ENCODE peak calls at places on chromosomes 12 and 14, in ten cellular contexts. One of them, this sample, is unnamed.
A peak's percentile ranks its signal among the peaks of the same experiment; 100 is the strongest.

GRCh38 chr14:102905116-102906108 is 17.1 kb upstream of the AMN start:
- DNase-seq in fibroblast of lung: no peak
- DNase-seq in GM12878: no peak
- DNase-seq in CD8-positive, alpha-beta T cell: no peak
- DNase-seq in naive thymus-derived CD4-positive, alpha-beta T cell: no peak
- DNase-seq in upper lobe of right lung: peak; percentile 48
- DNase-seq in body of pancreas: no peak
- DNase-seq in tibial artery: no peak
- DNase-seq in fibroblast of mammary gland: no peak
- DNase-seq in cardiac muscle cell: no peak
- DNase-seq in this sample: no peak

GRCh38 chr14:76168531-76168930 is 16.8 kb downstream of the GPATCH2L start:
- DNase-seq in fibroblast of lung: peak; percentile 10
- DNase-seq in GM12878: no peak
- DNase-seq in CD8-positive, alpha-beta T cell: no peak
- DNase-seq in naive thymus-derived CD4-positive, alpha-beta T cell: no peak
- DNase-seq in upper lobe of right lung: no peak
- DNase-seq in body of pancreas: no peak
- DNase-seq in tibial artery: no peak
- DNase-seq in fibroblast of mammary gland: peak; percentile 47
- DNase-seq in cardiac muscle cell: no peak
- DNase-seq in this sample: no peak

GRCh38 chr12:124405151-124405550 is 110.3 kb downstream of the RFLNA start:
- DNase-seq in fibroblast of lung: no peak
- DNase-seq in GM12878: no peak
- DNase-seq in CD8-positive, alpha-beta T cell: no peak
- DNase-seq in naive thymus-derived CD4-positive, alpha-beta T cell: no peak
- DNase-seq in upper lobe of right lung: no peak
- DNase-seq in body of pancreas: no peak
- DNase-seq in tibial artery: no peak
- DNase-seq in fibroblast of mammary gland: no peak
- DNase-seq in cardiac muscle cell: no peak
- DNase-seq in this sample: no peak

GRCh38 chr12:68617160-68617926 is 6.6 kb downstream of the RAP1B start:
- DNase-seq in fibroblast of lung: peak; percentile 78
- DNase-seq in GM12878: no peak
- DNase-seq in CD8-positive, alpha-beta T cell: no peak
- DNase-seq in naive thymus-derived CD4-positive, alpha-beta T cell: no peak
- DNase-seq in upper lobe of right lung: no peak
- DNase-seq in body of pancreas: no peak
- DNase-seq in tibial artery: no peak
- DNase-seq in fibroblast of mammary gland: peak; percentile 60
- DNase-seq in cardiac muscle cell: no peak
- DNase-seq in this sample: no peak

GRCh38 chr14:64955297-64955696 is 12.8 kb upstream of the GPX2 start:
- DNase-seq in fibroblast of lung: no peak
- DNase-seq in GM12878: no peak
- DNase-seq in CD8-positive, alpha-beta T cell: no peak
- DNase-seq in naive thymus-derived CD4-positive, alpha-beta T cell: no peak
- DNase-seq in upper lobe of right lung: peak; percentile 19
- DNase-seq in body of pancreas: peak; percentile 47
- DNase-seq in tibial artery: peak; percentile 60
- DNase-seq in fibroblast of mammary gland: no peak
- DNase-seq in cardiac muscle cell: no peak
- DNase-seq in this sample: no peak

GRCh38 chr12:4771960-4772566 is 51.9 kb downstream of the GALNT8 start:
- DNase-seq in fibroblast of lung: peak; percentile 11
- DNase-seq in GM12878: no peak
- DNase-seq in CD8-positive, alpha-beta T cell: no peak
- DNase-seq in naive thymus-derived CD4-positive, alpha-beta T cell: no peak
- DNase-seq in upper lobe of right lung: no peak
- DNase-seq in body of pancreas: no peak
- DNase-seq in tibial artery: no peak
- DNase-seq in fibroblast of mammary gland: no peak
- DNase-seq in cardiac muscle cell: no peak
- DNase-seq in this sample: no peak

GRCh38 chr14:102663031-102663430 is 70.6 kb downstream of the RCOR1 start:
- DNase-seq in fibroblast of lung: no peak
- DNase-seq in GM12878: no peak
- DNase-seq in CD8-positive, alpha-beta T cell: no peak
- DNase-seq in naive thymus-derived CD4-positive, alpha-beta T cell: no peak
- DNase-seq in upper lobe of right lung: no peak
- DNase-seq in body of pancreas: no peak
- DNase-seq in tibial artery: no peak
- DNase-seq in fibroblast of mammary gland: no peak
- DNase-seq in cardiac muscle cell: no peak
- DNase-seq in this sample: no peak

GRCh38 chr14:73239463-73240241 is 2.3 kb downstream of the PAPLN start:
- DNase-seq in fibroblast of lung: peak; percentile 71
- DNase-seq in GM12878: no peak
- DNase-seq in CD8-positive, alpha-beta T cell: no peak
- DNase-seq in naive thymus-derived CD4-positive, alpha-beta T cell: no peak
- DNase-seq in upper lobe of right lung: no peak
- DNase-seq in body of pancreas: peak; percentile 59
- DNase-seq in tibial artery: no peak
- DNase-seq in fibroblast of mammary gland: peak; percentile 68
- DNase-seq in cardiac muscle cell: peak; percentile 43
- DNase-seq in this sample: no peak

GRCh38 chr12:101703487-101703886 is 6.0 kb downstream of the CHPT1 start:
- DNase-seq in fibroblast of lung: no peak
- DNase-seq in GM12878: no peak
- DNase-seq in CD8-positive, alpha-beta T cell: no peak
- DNase-seq in naive thymus-derived CD4-positive, alpha-beta T cell: no peak
- DNase-seq in upper lobe of right lung: no peak
- DNase-seq in body of pancreas: no peak
- DNase-seq in tibial artery: no peak
- DNase-seq in fibroblast of mammary gland: no peak
- DNase-seq in cardiac muscle cell: no peak
- DNase-seq in this sample: no peak

GRCh38 chr12:67426067-67426466 is 156.9 kb downstream of the CAND1 start:
- DNase-seq in fibroblast of lung: peak; percentile 83
- DNase-seq in GM12878: no peak
- DNase-seq in CD8-positive, alpha-beta T cell: no peak
- DNase-seq in naive thymus-derived CD4-positive, alpha-beta T cell: no peak
- DNase-seq in upper lobe of right lung: no peak
- DNase-seq in body of pancreas: peak; percentile 54
- DNase-seq in tibial artery: no peak
- DNase-seq in fibroblast of mammary gland: peak; percentile 83
- DNase-seq in cardiac muscle cell: peak; percentile 68
- DNase-seq in this sample: no peak

GRCh38 chr14:99792551-99793212 is 531 bp upstream of the EML1 start:
- DNase-seq in fibroblast of lung: peak; percentile 29
- DNase-seq in GM12878: no peak
- DNase-seq in CD8-positive, alpha-beta T cell: no peak
- DNase-seq in naive thymus-derived CD4-positive, alpha-beta T cell: no peak
- DNase-seq in upper lobe of right lung: no peak
- DNase-seq in body of pancreas: peak; percentile 36
- DNase-seq in tibial artery: peak; percentile 74
- DNase-seq in fibroblast of mammary gland: peak; percentile 29
- DNase-seq in cardiac muscle cell: peak; percentile 13
- DNase-seq in this sample: peak; percentile 15

GRCh38 chr12:9721394-9722092 is 11.4 kb downstream of the CLECL1 start:
- DNase-seq in fibroblast of lung: peak; percentile 10
- DNase-seq in GM12878: peak; percentile 77
- DNase-seq in CD8-positive, alpha-beta T cell: no peak
- DNase-seq in naive thymus-derived CD4-positive, alpha-beta T cell: no peak
- DNase-seq in upper lobe of right lung: no peak
- DNase-seq in body of pancreas: no peak
- DNase-seq in tibial artery: no peak
- DNase-seq in fibroblast of mammary gland: peak; percentile 59
- DNase-seq in cardiac muscle cell: no peak
- DNase-seq in this sample: no peak
- H3K4me3 ChIP-seq in fibroblast of lung: no peak overlapping the region
- H3K4me3 ChIP-seq in GM12878: peak overlapping the region; percentile 3
- H3K4me3 ChIP-seq in CD8-positive, alpha-beta T cell: no peak overlapping the region
- H3K4me3 ChIP-seq in naive thymus-derived CD4-positive, alpha-beta T cell: no peak overlapping the region
- H3K4me3 ChIP-seq in upper lobe of right lung: no peak overlapping the region
- H3K4me3 ChIP-seq in body of pancreas: no peak overlapping the region
- H3K4me3 ChIP-seq in tibial artery: no peak overlapping the region
- H3K4me3 ChIP-seq in fibroblast of mammary gland: no peak overlapping the region
- H3K4me3 ChIP-seq in cardiac muscle cell: no peak overlapping the region
- H3K4me3 ChIP-seq in this sample: no peak overlapping the region

GRCh38 chr12:11746940-11747716 is 97.7 kb downstream of the ETV6 start:
- DNase-seq in fibroblast of lung: no peak
- DNase-seq in GM12878: no peak
- DNase-seq in CD8-positive, alpha-beta T cell: no peak
- DNase-seq in naive thymus-derived CD4-positive, alpha-beta T cell: no peak
- DNase-seq in upper lobe of right lung: no peak
- DNase-seq in body of pancreas: no peak
- DNase-seq in tibial artery: no peak
- DNase-seq in fibroblast of mammary gland: no peak
- DNase-seq in cardiac muscle cell: no peak
- DNase-seq in this sample: no peak

GRCh38 chr12:11743748-11744147 is 94.3 kb downstream of the ETV6 start:
- DNase-seq in fibroblast of lung: no peak
- DNase-seq in GM12878: no peak
- DNase-seq in CD8-positive, alpha-beta T cell: no peak
- DNase-seq in naive thymus-derived CD4-positive, alpha-beta T cell: no peak
- DNase-seq in upper lobe of right lung: no peak
- DNase-seq in body of pancreas: no peak
- DNase-seq in tibial artery: no peak
- DNase-seq in fibroblast of mammary gland: no peak
- DNase-seq in cardiac muscle cell: no peak
- DNase-seq in this sample: no peak

GRCh38 chr12:11745112-11745511 is 95.6 kb downstream of the ETV6 start:
- DNase-seq in fibroblast of lung: no peak
- DNase-seq in GM12878: no peak
- DNase-seq in CD8-positive, alpha-beta T cell: no peak
- DNase-seq in naive thymus-derived CD4-positive, alpha-beta T cell: no peak
- DNase-seq in upper lobe of right lung: no peak
- DNase-seq in body of pancreas: no peak
- DNase-seq in tibial artery: no peak
- DNase-seq in fibroblast of mammary gland: no peak
- DNase-seq in cardiac muscle cell: no peak
- DNase-seq in this sample: no peak

GRCh38 chr12:11747969-11748368 is 98.5 kb downstream of the ETV6 start:
- DNase-seq in fibroblast of lung: no peak
- DNase-seq in GM12878: no peak
- DNase-seq in CD8-positive, alpha-beta T cell: no peak
- DNase-seq in naive thymus-derived CD4-positive, alpha-beta T cell: no peak
- DNase-seq in upper lobe of right lung: no peak
- DNase-seq in body of pancreas: no peak
- DNase-seq in tibial artery: no peak
- DNase-seq in fibroblast of mammary gland: no peak
- DNase-seq in cardiac muscle cell: no peak
- DNase-seq in this sample: no peak

GRCh38 chr12:11746024-11746771 is 96.7 kb downstream of the ETV6 start:
- DNase-seq in fibroblast of lung: peak; percentile 82
- DNase-seq in GM12878: peak; percentile 93
- DNase-seq in CD8-positive, alpha-beta T cell: no peak
- DNase-seq in naive thymus-derived CD4-positive, alpha-beta T cell: no peak
- DNase-seq in upper lobe of right lung: no peak
- DNase-seq in body of pancreas: no peak
- DNase-seq in tibial artery: no peak
- DNase-seq in fibroblast of mammary gland: peak; percentile 40
- DNase-seq in cardiac muscle cell: no peak
- DNase-seq in this sample: no peak
- H3K4me3 ChIP-seq in fibroblast of lung: no peak overlapping the region
- H3K4me3 ChIP-seq in GM12878: peak overlapping the region; percentile 17
- H3K4me3 ChIP-seq in CD8-positive, alpha-beta T cell: no peak overlapping the region
- H3K4me3 ChIP-seq in naive thymus-derived CD4-positive, alpha-beta T cell: no peak overlapping the region
- H3K4me3 ChIP-seq in upper lobe of right lung: no peak overlapping the region
- H3K4me3 ChIP-seq in body of pancreas: no peak overlapping the region
- H3K4me3 ChIP-seq in tibial artery: no peak overlapping the region
- H3K4me3 ChIP-seq in fibroblast of mammary gland: no peak overlapping the region
- H3K4me3 ChIP-seq in cardiac muscle cell: no peak overlapping the region
- H3K4me3 ChIP-seq in this sample: no peak overlapping the region

GRCh38 chr12:72271741-72272661 is at the start of gene TRHDE:
- DNase-seq in fibroblast of lung: peak; percentile 79
- DNase-seq in GM12878: no peak
- DNase-seq in CD8-positive, alpha-beta T cell: no peak
- DNase-seq in naive thymus-derived CD4-positive, alpha-beta T cell: no peak
- DNase-seq in upper lobe of right lung: peak; percentile 79
- DNase-seq in body of pancreas: peak; percentile 79
- DNase-seq in tibial artery: peak; percentile 70
- DNase-seq in fibroblast of mammary gland: peak; percentile 12
- DNase-seq in cardiac muscle cell: peak; percentile 63
- DNase-seq in this sample: peak; percentile 3
- H3K4me3 ChIP-seq in fibroblast of lung: peak within 1 kb of the TSS; percentile 75
- H3K4me3 ChIP-seq in GM12878: no peak within 1 kb of the TSS
- H3K4me3 ChIP-seq in CD8-positive, alpha-beta T cell: no peak within 1 kb of the TSS
- H3K4me3 ChIP-seq in naive thymus-derived CD4-positive, alpha-beta T cell: no peak within 1 kb of the TSS
- H3K4me3 ChIP-seq in upper lobe of right lung: peak within 1 kb of the TSS; percentile 55
- H3K4me3 ChIP-seq in body of pancreas: peak within 1 kb of the TSS; percentile 55
- H3K4me3 ChIP-seq in tibial artery: peak within 1 kb of the TSS; percentile 54
- H3K4me3 ChIP-seq in fibroblast of mammary gland: peak within 1 kb of the TSS; percentile 44
- H3K4me3 ChIP-seq in cardiac muscle cell: peak within 1 kb of the TSS; percentile 44
- H3K4me3 ChIP-seq in this sample: no peak within 1 kb of the TSS

GRCh38 chr12:12356886-12357696 is at the start of gene BORCS5:
- DNase-seq in fibroblast of lung: peak; percentile 90
- DNase-seq in GM12878: peak; percentile 94
- DNase-seq in CD8-positive, alpha-beta T cell: peak; percentile 99
- DNase-seq in naive thymus-derived CD4-positive, alpha-beta T cell: peak; percentile 97
- DNase-seq in upper lobe of right lung: peak; percentile 99
- DNase-seq in body of pancreas: peak; percentile 99
- DNase-seq in tibial artery: peak; percentile 98
- DNase-seq in fibroblast of mammary gland: peak; percentile 86
- DNase-seq in cardiac muscle cell: peak; percentile 96
- DNase-seq in this sample: peak; percentile 100

GRCh38 chr12:12357697-12358476 is 1.0 kb downstream of the BORCS5 start:
- DNase-seq in fibroblast of lung: peak; percentile 44
- DNase-seq in GM12878: no peak
- DNase-seq in CD8-positive, alpha-beta T cell: no peak
- DNase-seq in naive thymus-derived CD4-positive, alpha-beta T cell: no peak
- DNase-seq in upper lobe of right lung: no peak
- DNase-seq in body of pancreas: no peak
- DNase-seq in tibial artery: no peak
- DNase-seq in fibroblast of mammary gland: peak; percentile 38
- DNase-seq in cardiac muscle cell: no peak
- DNase-seq in this sample: peak; percentile 15

GRCh38 chr12:12353807-12354206 is 3.1 kb upstream of the BORCS5 start:
- DNase-seq in fibroblast of lung: no peak
- DNase-seq in GM12878: no peak
- DNase-seq in CD8-positive, alpha-beta T cell: no peak
- DNase-seq in naive thymus-derived CD4-positive, alpha-beta T cell: no peak
- DNase-seq in upper lobe of right lung: no peak
- DNase-seq in body of pancreas: no peak
- DNase-seq in tibial artery: no peak
- DNase-seq in fibroblast of mammary gland: no peak
- DNase-seq in cardiac muscle cell: no peak
- DNase-seq in this sample: no peak

GRCh38 chr12:12356467-12356885 is 402 bp upstream of the BORCS5 start:
- DNase-seq in fibroblast of lung: no peak
- DNase-seq in GM12878: no peak
- DNase-seq in CD8-positive, alpha-beta T cell: no peak
- DNase-seq in naive thymus-derived CD4-positive, alpha-beta T cell: no peak
- DNase-seq in upper lobe of right lung: no peak
- DNase-seq in body of pancreas: no peak
- DNase-seq in tibial artery: no peak
- DNase-seq in fibroblast of mammary gland: no peak
- DNase-seq in cardiac muscle cell: no peak
- DNase-seq in this sample: no peak

DNA sequence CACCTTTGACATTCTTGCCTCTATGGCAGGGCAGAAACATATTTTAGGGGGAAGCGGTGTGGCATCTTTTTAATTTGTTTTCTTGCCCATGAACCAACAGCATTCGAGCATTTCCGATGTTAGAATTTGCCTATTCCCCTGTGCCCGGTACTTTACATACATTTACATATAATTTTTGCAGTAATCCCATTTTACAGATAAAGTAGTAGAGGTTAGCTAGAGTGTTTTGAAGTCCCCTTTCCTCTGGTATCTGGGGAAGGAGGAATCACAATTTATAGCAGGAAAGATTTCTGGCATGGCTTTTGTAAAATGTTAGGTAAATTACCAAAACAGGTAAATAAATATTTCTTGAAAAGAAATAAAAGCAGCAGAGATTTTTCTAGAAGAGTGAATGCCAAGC is 1.6 kb downstream of the BORCS5 start:
- DNase-seq in fibroblast of lung: no peak
- DNase-seq in GM12878: no peak
- DNase-seq in CD8-positive, alpha-beta T cell: no peak
- DNase-seq in naive thymus-derived CD4-positive, alpha-beta T cell: no peak
- DNase-seq in upper lobe of right lung: no peak
- DNase-seq in body of pancreas: no peak
- DNase-seq in tibial artery: no peak
- DNase-seq in fibroblast of mammary gland: no peak
- DNase-seq in cardiac muscle cell: no peak
- DNase-seq in this sample: peak; percentile 22
- H3K4me3 ChIP-seq in fibroblast of lung: peak overlapping the region; percentile 87
- H3K4me3 ChIP-seq in GM12878: peak overlapping the region; percentile 71
- H3K4me3 ChIP-seq in CD8-positive, alpha-beta T cell: no peak overlapping the region
- H3K4me3 ChIP-seq in naive thymus-derived CD4-positive, alpha-beta T cell: peak overlapping the region; percentile 85
- H3K4me3 ChIP-seq in upper lobe of right lung: peak overlapping the region; percentile 75
- H3K4me3 ChIP-seq in body of pancreas: no peak overlapping the region
- H3K4me3 ChIP-seq in tibial artery: peak overlapping the region; percentile 76
- H3K4me3 ChIP-seq in fibroblast of mammary gland: no peak overlapping the region
- H3K4me3 ChIP-seq in cardiac muscle cell: no peak overlapping the region
- H3K4me3 ChIP-seq in this sample: peak overlapping the region; percentile 99